ENCODE peak calls at places on chromosome X, in five cellular contexts. F, M, Z, S and I are unnamed samples.

GRCh38 chrX:154121961-154122360 is 22.1 kb upstream of the OPN1LW start:
- DNase-seq in M (no peak), F (no peak), Z (no peak), S (no peak), I (no peak)

GRCh38 chrX:134806707-134807038 is 148.4 kb upstream of the PLAC1 start:
- DNase-seq in Z (no peak), S (no peak), F (no peak), M (no peak), I (no peak)

GRCh38 chrX:105173071-105173470 is 47.4 kb downstream of the TEX13A start:
- DNase-seq in M (no peak), F (no peak), Z (no peak), S (no peak), I (no peak)

GRCh38 chrX:111375747-111376146 is 36.2 kb downstream of the DCX start:
- DNase-seq in S (peak; percentile 71), Z (no peak), M (no peak), F (no peak), I (peak; percentile 25)

GRCh38 chrX:151776113-151776790 is 41.7 kb downstream of the CNGA2 start:
- DNase-seq in M (no peak), F (no peak), S (no peak), Z (no peak), I (no peak)

GRCh38 chrX:72554448-72555140 is 18.0 kb downstream of the HDAC8 start:
- DNase-seq in M (peak; percentile 1), Z (no peak), S (peak; percentile 27), F (peak; percentile 17), I (peak; percentile 21)

GRCh38 chrX:48540015-48540350 is 469 bp downstream of the TBC1D25 start:
- DNase-seq in M (no peak), F (peak; percentile 52), S (peak; percentile 74), Z (peak; percentile 14), I (no peak)

GRCh38 chrX:154409222-154409871 is at the start of gene DNASE1L1:
- DNase-seq in M (no peak), S (peak; percentile 74), Z (peak; percentile 87), F (peak; percentile 73), I (peak; percentile 77)

GRCh38 chrX:38080808-38081207 is 74.5 kb downstream of the SYTL5 start:
- DNase-seq in F (no peak), S (no peak), M (no peak), Z (peak; percentile 2), I (no peak)

GRCh38 chrX:46444011-46444410 is 101.2 kb downstream of the ZNF674 start:
- DNase-seq in F (no peak), M (no peak), Z (peak; percentile 89), S (peak; percentile 5), I (no peak)

GRCh38 chrX:259692-260355 is 21.4 kb upstream of the PLCXD1 start:
- DNase-seq in M (no peak), F (no peak), S (no peak), Z (no peak), I (no peak)

GRCh38 chrX:68139791-68140190 is 293.5 kb downstream of the OPHN1 start:
- DNase-seq in Z (peak; percentile 35), M (no peak), S (no peak), F (peak; percentile 10), I (no peak)

GRCh38 chrX:46294234-46294633 is 251.0 kb downstream of the ZNF674 start:
- DNase-seq in Z (no peak), M (no peak), F (no peak), S (no peak), I (no peak)

GRCh38 chrX:49268702-49269009 is 937 bp upstream of the PPP1R3F start:
- DNase-seq in F (no peak), S (no peak), Z (no peak), M (no peak), I (no peak)

GRCh38 chrX:16487620-16488380 is 162.2 kb upstream of the S100G start:
- DNase-seq in Z (peak; percentile 66), F (no peak), M (no peak), S (no peak), I (no peak)

GRCh38 chrX:12497832-12498591 is 293.2 kb upstream of the PRPS2 start:
- DNase-seq in S (peak; percentile 2), M (peak; percentile 2), Z (no peak), F (no peak), I (peak; percentile 25)

GRCh38 chrX:19682712-19683331 is 167.5 kb upstream of the MAP3K15 start:
- DNase-seq in S (peak; percentile 23), Z (peak; percentile 94), M (peak; percentile 3), F (peak; percentile 36), I (peak; percentile 24)

GRCh38 chrX:118764122-118764521 is 36.7 kb downstream of the IL13RA1 start:
- DNase-seq in S (no peak), Z (no peak), M (no peak), F (no peak), I (no peak)

GRCh38 chrX:38166478-38167083 is 54.1 kb downstream of the SRPX start:
- DNase-seq in S (peak; percentile 47), M (peak; percentile 5), Z (peak; percentile 26), F (peak; percentile 2), I (peak; percentile 8)

GRCh38 chrX:96424007-96424406 is 260.6 kb upstream of the DIAPH2 start:
- DNase-seq in M (no peak), Z (no peak), F (no peak), S (no peak), I (no peak)

GRCh38 chrX:355329-356050 is 31.2 kb downstream of the PPP2R3B start:
- DNase-seq in F (no peak), Z (no peak), M (no peak), S (no peak), I (no peak)

GRCh38 chrX:132216806-132217202 is 2.4 kb downstream of the RAP2C start:
- DNase-seq in Z (peak; percentile 43), F (no peak), S (no peak), M (no peak), I (no peak)

GRCh38 chrX:123256378-123256777 is 72.3 kb downstream of the GRIA3 start:
- DNase-seq in Z (no peak), M (no peak), F (no peak), S (no peak), I (no peak)

GRCh38 chrX:71911023-71911730 is 532 bp downstream of the NHSL2 start:
- DNase-seq in F (peak; percentile 26), Z (no peak), S (peak; percentile 71), M (peak; percentile 31), I (peak; percentile 67)

GRCh38 chrX:80285131-80285773 is 135.0 kb upstream of the TENT5D start:
- DNase-seq in Z (peak; percentile 1), F (peak; percentile 5), M (peak; percentile 25), S (peak; percentile 61), I (peak; percentile 31)

DNA sequence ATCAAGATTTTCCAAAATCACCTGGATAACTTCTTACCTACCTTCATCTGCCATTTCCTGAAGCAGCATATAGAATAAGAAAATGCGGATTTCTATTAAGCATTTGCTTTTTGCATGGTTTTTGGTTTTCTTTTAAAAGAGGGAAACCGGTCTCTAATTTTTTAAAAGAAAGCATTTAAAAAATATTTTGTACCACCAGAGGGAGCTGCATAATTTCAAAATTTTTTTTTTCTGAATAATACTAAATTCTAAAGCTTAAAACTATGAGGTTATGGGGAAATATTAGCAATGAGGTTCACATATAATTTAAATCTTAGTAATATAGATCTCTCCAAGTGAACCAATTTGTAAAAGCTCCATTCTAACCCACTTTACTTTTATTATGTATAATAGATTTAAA is 137.7 kb upstream of the TENT5D start:
- DNase-seq in S (no peak), Z (no peak), F (no peak), M (no peak), I (no peak)
- TF ChIP-seq CTCF in S (peak; percentile 17), Z (peak; percentile 32), F (no peak), M (peak; percentile 54), I (no peak)

DNA sequence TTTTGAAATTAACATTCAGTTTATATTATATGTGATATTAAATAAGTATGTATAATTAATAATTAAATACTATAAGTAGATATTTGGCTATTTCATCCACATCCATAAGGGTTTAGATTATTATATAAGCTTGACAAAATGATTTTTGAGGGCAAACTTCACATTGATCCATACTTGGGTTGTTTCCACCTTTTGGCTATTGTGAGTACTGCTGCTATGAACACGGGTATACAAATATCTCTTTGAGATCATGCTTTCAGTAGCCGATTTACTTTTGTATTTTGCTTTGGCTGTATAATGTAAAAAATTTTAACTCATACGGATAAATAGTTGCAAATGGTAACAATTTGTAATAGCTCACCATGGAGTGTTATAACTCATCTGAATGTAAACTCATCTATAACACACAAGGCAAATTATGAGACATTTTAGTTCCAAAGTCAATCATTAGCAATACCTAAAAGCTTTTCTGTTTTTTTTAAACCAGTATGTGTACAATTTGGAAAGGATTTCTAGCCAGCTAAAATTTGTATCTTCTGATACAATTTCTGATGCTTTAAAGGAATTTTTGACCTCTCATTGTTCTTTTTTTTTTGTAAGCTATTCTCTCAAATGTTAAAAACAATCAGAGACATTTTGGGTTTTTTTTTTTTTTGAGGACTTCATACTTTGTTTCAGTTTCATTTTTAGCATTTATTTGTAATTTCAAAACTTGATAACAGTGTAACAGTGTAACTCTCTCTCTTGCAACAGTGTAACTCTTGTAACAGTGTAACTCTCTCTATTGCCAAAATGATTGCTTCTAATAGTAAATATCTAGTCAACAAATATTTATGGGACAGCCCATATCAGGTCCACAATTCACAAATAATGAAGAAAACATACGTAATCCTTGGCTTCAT is 51.8 kb upstream of the ARX start:
- DNase-seq in F (no peak), M (no peak), Z (no peak), S (no peak), I (no peak)
- TF ChIP-seq CTCF in F (no peak), M (peak; percentile 36), Z (no peak), S (no peak), I (no peak)

DNA sequence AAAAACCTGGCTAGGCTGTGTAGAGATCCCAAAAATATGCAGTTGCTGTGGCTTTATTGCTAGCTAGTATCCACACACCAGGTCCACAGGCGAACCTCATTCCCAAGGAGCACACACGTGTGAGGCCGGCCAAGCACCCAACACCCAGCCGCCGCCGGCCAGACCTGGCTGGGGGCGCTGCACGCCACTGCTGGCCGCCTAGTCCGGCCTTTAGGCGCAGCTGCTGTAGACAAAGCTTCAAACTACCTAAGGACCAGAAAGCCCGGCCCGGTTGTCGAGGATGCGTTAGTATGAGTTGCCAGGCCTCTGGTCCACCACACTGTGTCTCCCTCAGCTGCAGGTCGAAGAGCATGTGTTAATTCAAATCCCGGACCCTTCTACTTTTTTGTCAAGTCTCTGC is 3.1 kb downstream of the POU3F4 start:
- DNase-seq in M (no peak), F (no peak), S (peak; percentile 44), Z (no peak), I (peak; percentile 20)
- TF ChIP-seq CTCF in M (peak; percentile 17), F (no peak), S (no peak), Z (no peak), I (no peak)

DNA sequence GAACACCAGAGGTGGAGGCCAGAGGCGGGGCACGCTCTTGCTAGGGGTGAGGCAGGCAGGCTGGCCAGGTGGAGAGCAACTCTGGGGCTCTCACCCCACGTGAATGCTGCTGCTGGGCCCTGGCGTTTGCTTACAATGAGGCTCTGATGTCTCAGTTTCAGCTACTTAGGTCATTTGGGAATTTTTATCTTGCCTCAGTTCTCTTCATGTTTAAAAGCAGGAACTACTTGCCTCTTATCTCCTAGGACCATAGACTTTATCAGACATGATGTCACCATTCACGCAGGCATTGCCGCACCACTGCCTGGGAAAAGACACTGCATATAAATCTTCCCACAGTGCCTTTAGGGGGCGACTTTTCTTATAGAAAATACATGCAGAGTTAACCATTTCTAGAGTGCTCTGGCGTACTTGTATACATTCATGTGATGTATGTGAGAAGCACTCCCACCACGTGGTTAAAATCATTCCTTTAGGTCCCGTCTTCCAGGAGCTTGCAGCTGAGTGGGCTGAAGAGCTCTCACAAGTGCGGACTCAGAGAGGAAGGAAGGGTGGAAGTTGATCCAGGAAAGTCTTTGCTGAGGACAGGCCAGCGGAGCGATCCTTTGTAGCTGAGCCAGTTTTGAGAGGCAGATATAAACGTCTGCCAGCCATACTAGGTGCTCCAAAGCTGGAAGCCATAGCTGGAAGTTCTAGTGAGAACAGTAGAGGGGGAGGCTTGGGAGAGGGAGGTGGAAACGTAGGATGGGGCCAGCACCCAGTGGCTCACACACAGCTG is 84.3 kb upstream of the CLDN34 start:
- DNase-seq in S (peak; percentile 43), M (no peak), Z (peak; percentile 87), F (peak; percentile 35), I (no peak)
- TF ChIP-seq CTCF in S (peak; percentile 26), M (no peak), Z (peak; percentile 20), F (no peak), I (no peak)